ENCODE peak calls at places on chromosomes 2 and 18, in ten cellular contexts. O, F, G, D, N, U, R, E, J and C are unnamed samples.

GRCh38 chr2:36356199-36356989 is 816 bp downstream of the CRIM1 start:
- DNase-seq in E (peak), R (peak), J (no peak), F (peak), D (no peak), N (no peak), O (peak), G (no peak), U (peak), C (peak)

GRCh38 chr2:177633111-177633510 is 240.5 kb downstream of the AGPS start:
- DNase-seq in J (no peak), R (no peak), E (no peak), F (peak), O (no peak), G (no peak), D (no peak), N (no peak), U (no peak), C (no peak)

GRCh38 chr2:180291552-180292421 is 284.7 kb upstream of the CWC22 start:
- DNase-seq in U (no peak), O (no peak), G (no peak), N (no peak), F (no peak), R (no peak), D (no peak), J (peak), E (no peak), C (peak)

GRCh38 chr2:18903750-18904149 is 314.4 kb upstream of the NT5C1B start:
- DNase-seq in D (no peak), N (no peak), O (no peak), G (no peak), J (no peak), E (peak), F (no peak), U (no peak), R (no peak), C (no peak)

GRCh38 chr2:237483018-237483731 is 3.9 kb upstream of the MLPH start:
- DNase-seq in U (no peak), O (no peak), R (no peak), J (peak), G (no peak), N (no peak), F (peak), E (peak), D (peak), C (peak)

GRCh38 chr2:128252501-128252900 is 66.2 kb downstream of the HS6ST1 start:
- DNase-seq in E (no peak), U (no peak), G (no peak), D (no peak), N (no peak), J (no peak), O (no peak), R (no peak), F (no peak), C (no peak)

GRCh38 chr2:39671606-39672005 is 5.9 kb downstream of the TMEM178A start:
- DNase-seq in E (no peak), R (no peak), D (no peak), N (no peak), J (no peak), O (no peak), F (no peak), G (no peak), U (no peak), C (no peak)

GRCh38 chr2:41544709-41545108 is 503.1 kb upstream of the PKDCC start:
- DNase-seq in G (no peak), D (no peak), R (no peak), J (no peak), U (no peak), F (no peak), N (no peak), O (no peak), E (no peak), C (no peak)

GRCh38 chr2:102502576-102502975 is 29.6 kb downstream of the SLC9A4 start:
- DNase-seq in E (no peak), R (no peak), O (no peak), N (no peak), F (no peak), J (no peak), G (no peak), U (no peak), D (no peak), C (no peak)

GRCh38 chr2:123993728-123994323 is 31.3 kb upstream of the CNTNAP5 start:
- DNase-seq in J (peak), G (peak), F (peak), D (peak), O (peak), E (peak), R (peak), U (no peak), N (no peak), C (peak)

GRCh38 chr2:110101280-110101844 is 14.3 kb downstream of the MALL start:
- DNase-seq in N (peak), J (peak), F (no peak), O (no peak), U (peak), G (peak), E (peak), D (peak), R (peak), C (peak)

GRCh38 chr18:75438891-75439290 is 11.4 kb upstream of the SMIM21 start:
- DNase-seq in D (peak), E (no peak), G (no peak), F (no peak), U (no peak), J (no peak), N (no peak), R (no peak), O (no peak), C (no peak)

GRCh38 chr18:1102848-1103247 is 198.2 kb downstream of the ADCYAP1 start:
- DNase-seq in E (no peak), R (peak), G (no peak), J (no peak), D (no peak), O (no peak), U (no peak), F (no peak), N (no peak), C (no peak)
- TF ChIP-seq CTCF in E (no peak), R (peak), G (no peak), J (no peak), D (no peak), O (no peak), U (no peak), F (no peak), N (no peak), C (no peak)

DNA sequence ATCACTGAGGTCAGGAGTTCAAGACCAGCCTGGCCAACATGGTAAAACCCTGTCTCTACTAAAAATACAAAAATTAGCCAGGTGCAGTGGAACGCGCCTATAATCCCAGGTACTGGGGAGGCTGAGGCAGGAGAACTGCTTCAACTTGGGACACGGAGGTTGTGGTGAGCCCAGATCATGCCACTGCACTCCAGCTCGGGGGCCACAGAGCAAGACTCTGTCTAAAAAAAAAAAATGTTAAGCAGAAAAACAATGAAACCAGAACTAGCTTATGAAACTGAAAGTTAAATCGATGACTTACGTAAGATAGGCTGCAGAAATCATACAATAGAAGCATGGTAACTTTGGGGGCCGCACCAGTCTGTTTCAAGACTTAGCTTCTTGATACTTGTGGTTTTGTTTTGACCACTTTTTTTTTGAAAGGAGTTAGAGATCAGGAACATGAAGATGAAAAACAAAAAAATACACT is 6.2 kb upstream of the GPR155 start:
- DNase-seq in J (no peak), O (no peak), E (peak), G (no peak), N (no peak), D (no peak), U (no peak), R (no peak), F (peak), C (peak)
- H3K4me3 ChIP-seq in J (no peak), O (no peak), E (no peak), G (no peak), N (no peak), D (no peak), U (peak), R (no peak), F (peak), C (no peak)

GRCh38 chr2:4715065-4715464 is 977.1 kb upstream of the SOX11 start:
- DNase-seq in F (peak), O (peak), G (no peak), N (no peak), R (peak), J (no peak), U (no peak), D (no peak), E (no peak), C (peak)
- TF ChIP-seq CTCF in F (peak), O (no peak), G (no peak), N (no peak), R (peak), J (no peak), U (no peak), D (no peak), E (no peak), C (peak)

DNA sequence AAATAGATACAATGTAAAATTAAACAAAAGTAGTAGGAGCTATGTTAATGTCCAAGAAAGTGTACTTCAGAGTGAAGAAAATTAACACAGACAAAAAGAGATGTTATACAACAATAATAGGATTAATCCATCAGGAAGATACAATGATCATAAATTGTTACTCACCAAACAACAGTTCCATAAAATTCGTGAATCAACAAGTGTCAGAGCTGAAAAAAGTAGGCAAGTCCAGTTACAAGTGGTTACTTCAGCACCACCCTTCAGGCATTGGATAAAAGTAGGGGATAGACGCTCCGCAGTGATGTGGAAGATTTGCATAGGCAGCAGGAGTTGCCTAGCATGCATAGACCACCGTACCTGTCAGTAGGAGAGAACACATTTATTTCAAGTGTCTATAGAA is 77.8 kb downstream of the ATP9B start:
- DNase-seq in D (no peak), U (no peak), J (no peak), O (no peak), F (no peak), N (no peak), E (no peak), R (no peak), G (no peak), C (no peak)
- H3K4me3 ChIP-seq in D (no peak), U (no peak), J (no peak), O (no peak), F (no peak), N (no peak), E (no peak), R (no peak), G (no peak), C (no peak)

GRCh38 chr2:172464340-172465129 is 37.1 kb downstream of the ITGA6 start:
- DNase-seq in G (no peak), U (no peak), J (no peak), E (no peak), N (no peak), F (no peak), O (no peak), R (no peak), D (no peak), C (no peak)

GRCh38 chr2:172465417-172466334 is 38.3 kb downstream of the ITGA6 start:
- DNase-seq in D (peak), U (peak), E (peak), N (peak), G (peak), R (peak), J (peak), F (peak), O (peak), C (peak)

GRCh38 chr2:172471168-172471567 is 43.8 kb downstream of the ITGA6 start:
- DNase-seq in J (no peak), U (no peak), R (no peak), D (no peak), G (no peak), E (no peak), O (no peak), F (no peak), N (no peak), C (no peak)

GRCh38 chr2:172462393-172463381 is 35.3 kb downstream of the ITGA6 start:
- DNase-seq in G (no peak), D (no peak), U (no peak), R (no peak), N (no peak), O (no peak), J (no peak), E (peak), F (peak), C (no peak)

DNA sequence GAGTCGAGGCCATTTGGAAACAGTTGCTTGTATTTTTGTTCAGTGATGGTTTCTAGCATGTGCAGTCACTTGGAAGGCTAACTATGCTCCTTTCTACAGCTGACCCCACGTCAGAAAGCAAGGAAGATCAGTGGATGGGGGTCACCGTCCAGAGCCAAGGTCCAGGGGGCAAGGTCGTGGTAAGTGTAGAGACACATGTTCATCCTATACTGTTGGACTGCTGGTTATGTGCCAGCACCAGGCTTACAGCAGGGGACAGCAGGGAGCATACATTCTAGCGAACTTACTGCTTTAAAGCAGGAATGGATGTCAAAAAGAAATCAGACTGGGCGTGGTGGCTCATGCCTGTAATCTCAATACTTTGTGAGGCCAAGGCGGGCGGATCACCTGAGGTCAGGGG is 40.0 kb downstream of the ITGA6 start:
- DNase-seq in G (no peak), F (peak), E (no peak), D (no peak), O (peak), N (no peak), R (no peak), U (no peak), J (peak), C (peak)
- TF ChIP-seq CTCF in G (no peak), F (peak), E (peak), D (peak), O (peak), N (no peak), R (no peak), U (no peak), J (peak), C (peak)

DNA sequence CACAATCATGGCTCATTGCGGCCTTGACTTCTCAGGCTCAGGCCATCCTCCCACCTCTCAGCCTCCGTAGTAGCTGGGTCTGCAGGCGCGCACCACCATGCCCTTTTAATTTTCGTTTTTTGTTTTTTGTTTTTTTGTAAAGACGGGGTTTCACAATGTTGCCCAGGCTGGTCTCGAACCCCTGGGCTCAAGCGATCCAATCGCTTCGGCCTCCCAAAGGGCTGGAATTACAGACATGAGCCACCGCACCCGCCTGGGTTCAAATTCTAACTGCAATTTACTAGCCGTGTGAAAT is 12.3 kb upstream of the DCTN1 start:
- DNase-seq in O (no peak), D (no peak), F (no peak), J (no peak), N (no peak), E (no peak), G (no peak), R (peak), U (no peak), C (no peak)
- H3K4me3 ChIP-seq in O (no peak), D (peak), F (no peak), J (no peak), N (peak), E (no peak), G (peak), R (peak), U (no peak), C (no peak)

DNA sequence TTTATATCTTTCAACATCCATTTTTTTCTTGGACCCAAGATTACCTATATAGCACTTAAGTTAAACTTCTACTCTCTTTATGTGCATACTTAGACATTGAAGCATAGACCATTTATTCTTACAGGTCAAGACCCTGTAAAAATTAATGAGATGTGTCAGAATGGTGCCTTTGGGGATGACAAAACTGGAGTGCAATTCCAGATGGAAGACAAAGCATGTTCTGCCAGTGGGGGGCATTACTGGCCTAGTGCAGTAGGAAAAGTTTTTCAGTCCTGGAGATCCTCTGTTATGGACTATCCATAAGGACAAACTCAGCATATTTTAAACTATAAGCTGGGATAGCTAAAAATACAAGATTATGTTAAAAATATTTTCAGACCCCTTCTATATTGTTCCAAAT is 57.8 kb upstream of the MMADHC start:
- DNase-seq in O (peak), E (no peak), N (no peak), R (no peak), D (peak), G (no peak), J (peak), U (no peak), F (no peak), C (peak)
- TF ChIP-seq CTCF in O (peak), E (no peak), N (no peak), R (peak), D (peak), G (no peak), J (peak), U (no peak), F (no peak), C (peak)